ENCODE peak calls at places on chromosomes 16 and 17, in seven cellular contexts. Z is left lung; I is prostate gland; J is tibial artery; D is effector memory CD4-positive, alpha-beta T cell; H is neuronal stem cell; K is esophagus squamous epithelium. Q is an unnamed sample.

GRCh38 chr17:64183815-64184397 is 54.0 kb upstream of the ERN1 start:
- DNase-seq in Z (no peak), I (no peak), J (no peak), D (no peak), H (no peak), K (no peak), Q (no peak)

GRCh38 chr16:49559242-49559641 is 185.6 kb downstream of the C16orf78 start:
- DNase-seq in Z (no peak), I (no peak), J (no peak), D (no peak), H (no peak), K (no peak), Q (no peak)

GRCh38 chr17:37856245-37856644 is 68.0 kb upstream of the TBC1D3K start:
- DNase-seq in Z (no peak), I (no peak), J (no peak), D (no peak), H (no peak), K (no peak), Q (no peak)

GRCh38 chr17:15516150-15516549 is 47.1 kb downstream of the TVP23C start:
- DNase-seq in Z (no peak), I (no peak), J (no peak), D (no peak), H (no peak), K (no peak), Q (no peak)

GRCh38 chr17:63171428-63172205 is 205.6 kb downstream of the TANC2 start:
- DNase-seq in Z (no peak), I (no peak), J (no peak), D (no peak), H (no peak), K (no peak), Q (no peak)

GRCh38 chr16:87212026-87212425 is 105.2 kb downstream of the C16orf95 start:
- DNase-seq in Z (no peak), I (no peak), J (no peak), D (no peak), H (no peak), K (no peak), Q (no peak)

GRCh38 chr16:15996432-15997109 is 47.2 kb downstream of the ABCC1 start:
- DNase-seq in Z (no peak), I (no peak), J (peak; percentile 84), D (no peak), H (no peak), K (no peak), Q (peak; percentile 80)

GRCh38 chr17:41421116-41421515 is 3.3 kb downstream of the KRT37 start:
- DNase-seq in Z (no peak), I (peak; percentile 71), J (no peak), D (no peak), H (no peak), K (no peak), Q (no peak)

GRCh38 chr17:32285770-32286517 is 20.3 kb downstream of the RHBDL3 start:
- DNase-seq in Z (no peak), I (no peak), J (no peak), D (no peak), H (no peak), K (no peak), Q (no peak)

GRCh38 chr17:50028207-50029120 is 27.4 kb upstream of the ITGA3 start:
- DNase-seq in Z (peak; percentile 84), I (no peak), J (peak; percentile 87), D (no peak), H (no peak), K (no peak), Q (no peak)

GRCh38 chr17:50326831-50327364 is 19.0 kb upstream of the XYLT2 start:
- DNase-seq in Z (no peak), I (no peak), J (no peak), D (no peak), H (no peak), K (no peak), Q (no peak)

DNA sequence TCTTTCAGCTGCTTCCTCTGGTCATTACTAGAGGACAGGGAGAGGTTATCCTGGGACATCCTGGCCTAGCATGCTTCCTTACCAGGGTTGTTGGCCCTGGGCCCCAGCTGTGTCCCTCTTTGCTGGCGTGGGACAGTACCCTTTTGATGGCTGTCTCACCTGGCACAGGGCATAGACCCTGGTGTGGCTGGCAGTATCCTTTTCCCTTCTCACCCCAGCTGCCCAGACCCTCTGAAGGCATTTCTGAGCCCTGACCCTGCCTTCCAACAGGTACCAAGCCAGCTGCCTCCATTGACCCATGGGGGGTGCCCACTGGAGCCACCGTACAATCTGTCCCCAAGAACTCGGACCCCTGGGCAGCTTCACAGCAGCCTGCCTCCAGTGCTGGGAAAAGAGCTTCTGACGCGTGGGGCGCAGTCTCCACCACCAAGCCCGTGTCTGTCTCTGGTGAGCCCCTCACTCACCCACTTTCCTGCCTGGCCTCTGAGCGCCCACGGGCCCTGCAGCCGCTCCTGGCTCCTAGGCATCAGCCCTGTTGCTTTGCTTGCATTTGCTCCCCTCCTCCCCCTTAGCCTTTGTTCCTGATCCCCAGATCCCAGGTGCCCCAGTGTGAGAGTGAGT is 34.0 kb downstream of the B9D1 start:
- DNase-seq in Z (peak; percentile 49), I (no peak), J (peak; percentile 59), D (no peak), H (no peak), K (no peak), Q (no peak)
- H3K36me3 ChIP-seq in Z (no peaks in the 10 kb centered on the region), I (no peaks in the 10 kb centered on the region), J (peaks cover 50% of the 10 kb centered on the region), D (no peaks in the 10 kb centered on the region), H (peaks cover 85% of the 10 kb centered on the region), K (peaks cover 90% of the 10 kb centered on the region), Q (peaks cover 39% of the 10 kb centered on the region)

GRCh38 chr16:2675021-2675420 is 7.3 kb upstream of the KCTD5 start:
- DNase-seq in Z (no peak), I (no peak), J (no peak), D (no peak), H (no peak), K (no peak), Q (no peak)
- H3K4me1 ChIP-seq in Z (peaks cover 8% of the 10 kb centered on the region), I (peaks cover 6% of the 10 kb centered on the region), J (no peaks in the 10 kb centered on the region), D (peaks cover 4% of the 10 kb centered on the region), H (peaks cover 5% of the 10 kb centered on the region), K (peaks cover 5% of the 10 kb centered on the region), Q (peaks cover 26% of the 10 kb centered on the region)

GRCh38 chr17:59693582-59693981 is 13.6 kb downstream of the PTRH2 start:
- DNase-seq in Z (peak; percentile 53), I (no peak), J (no peak), D (no peak), H (no peak), K (no peak), Q (no peak)
- H3K36me3 ChIP-seq in Z (peaks cover 7% of the 10 kb centered on the region), I (peaks cover 9% of the 10 kb centered on the region), J (peaks cover 89% of the 10 kb centered on the region), D (peaks cover 70% of the 10 kb centered on the region), H (peaks cover 98% of the 10 kb centered on the region), K (peaks cover 100% of the 10 kb centered on the region), Q (peaks cover 14% of the 10 kb centered on the region)

GRCh38 chr16:89700649-89701424 is 668 bp downstream of the SPATA2L start:
- DNase-seq in Z (peak; percentile 88), I (peak; percentile 51), J (no peak), D (peak; percentile 42), H (no peak), K (no peak), Q (no peak)

GRCh38 chr16:89705006-89705405 is 3.5 kb upstream of the SPATA2L start:
- DNase-seq in Z (no peak), I (no peak), J (no peak), D (no peak), H (no peak), K (no peak), Q (no peak)

GRCh38 chr16:89700100-89700648 is 1.3 kb downstream of the SPATA2L start:
- DNase-seq in Z (peak; percentile 100), I (peak; percentile 100), J (peak; percentile 99), D (peak; percentile 98), H (peak; percentile 98), K (peak; percentile 89), Q (peak; percentile 99)

GRCh38 chr16:89704281-89704680 is 2.8 kb upstream of the SPATA2L start:
- DNase-seq in Z (no peak), I (no peak), J (no peak), D (no peak), H (no peak), K (no peak), Q (no peak)

DNA sequence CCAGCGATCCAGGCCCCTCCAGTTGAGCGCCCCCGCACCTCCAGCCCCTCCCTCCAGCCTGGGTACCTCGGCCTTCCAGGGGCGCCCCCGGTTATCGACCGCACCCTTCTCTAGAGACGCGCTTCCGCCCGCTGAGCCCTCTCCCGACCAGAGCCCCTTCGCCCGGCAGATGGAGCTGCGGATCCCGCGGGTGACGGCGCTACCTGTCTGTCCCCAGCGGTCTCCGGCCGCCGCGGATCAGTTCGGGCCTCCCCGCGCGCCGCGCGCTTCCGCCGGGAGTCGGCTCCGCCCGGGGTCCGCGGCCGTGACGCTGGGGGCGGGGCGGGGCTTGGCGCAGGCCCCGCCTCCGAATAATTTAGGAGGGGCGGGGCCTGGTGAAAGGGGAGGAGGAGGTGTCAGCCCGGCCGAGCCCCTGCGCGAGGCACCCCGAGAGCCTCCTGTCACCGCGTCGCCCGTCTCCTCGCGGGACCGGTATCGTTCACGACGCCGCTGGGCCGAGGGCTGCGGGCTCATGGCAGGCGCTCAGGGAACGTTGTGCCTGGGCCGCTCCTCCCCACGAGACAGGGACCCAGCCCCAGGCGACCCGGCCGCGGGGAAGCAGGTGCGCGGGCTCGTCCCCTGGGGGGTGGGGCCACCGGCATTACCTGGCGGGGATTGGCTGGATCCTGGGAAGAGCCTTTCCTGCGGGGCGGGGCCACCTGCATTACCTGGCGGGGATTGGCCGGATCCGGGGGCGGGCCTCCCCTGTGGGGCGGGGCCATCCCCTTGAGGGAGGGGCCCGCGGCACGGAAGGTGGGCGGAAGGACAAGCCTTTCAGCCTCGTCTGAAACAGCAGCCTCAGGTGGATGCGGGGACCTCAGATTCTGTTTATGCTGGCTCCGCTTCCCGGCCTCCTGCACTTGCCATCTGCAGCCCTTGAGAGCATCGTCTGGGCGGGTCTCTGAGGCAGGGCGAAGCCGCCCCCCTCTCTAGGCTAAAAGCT is at the start of gene SPATA2L:
- DNase-seq in Z (peak; percentile 97), I (peak; percentile 96), J (peak; percentile 88), D (peak; percentile 97), H (peak; percentile 96), K (peak; percentile 76), Q (peak; percentile 84)
- H3K4me1 ChIP-seq in Z (peaks cover 6% of the 10 kb centered on the region), I (peaks cover 6% of the 10 kb centered on the region), J (peaks cover 7% of the 10 kb centered on the region), D (peaks cover 29% of the 10 kb centered on the region), H (peaks cover 17% of the 10 kb centered on the region), K (peaks cover 16% of the 10 kb centered on the region), Q (peaks cover 20% of the 10 kb centered on the region)

Q was measured in psoas muscle.